ENCODE peak calls at places on chromosomes 4 and X, in four cellular contexts. One of them, this sample, is unnamed.

GRCh38 chr4:1547131-1547862 is 136.8 kb downstream of the FAM53A start:
- DNase-seq in tibial nerve: no peak
- DNase-seq in right lobe of liver: no peak
- DNase-seq in thyroid gland: no peak
- DNase-seq in this sample: no peak

GRCh38 chr4:19659131-19659530 is 592.6 kb upstream of the SLIT2 start:
- DNase-seq in right lobe of liver: no peak
- DNase-seq in thyroid gland: peak; percentile 26
- DNase-seq in tibial nerve: no peak
- DNase-seq in this sample: no peak

GRCh38 chrX:30865020-30865419 is 24.0 kb downstream of the TAB3 start:
- DNase-seq in thyroid gland: peak; percentile 33
- DNase-seq in right lobe of liver: no peak
- DNase-seq in tibial nerve: no peak
- DNase-seq in this sample: no peak

GRCh38 chr4:13067077-13067476 is 417.1 kb downstream of the RAB28 start:
- DNase-seq in thyroid gland: no peak
- DNase-seq in right lobe of liver: no peak
- DNase-seq in tibial nerve: no peak
- DNase-seq in this sample: no peak

GRCh38 chr4:79575709-79576479 is 167.9 kb upstream of the GK2 start:
- DNase-seq in right lobe of liver: no peak
- DNase-seq in thyroid gland: no peak
- DNase-seq in tibial nerve: no peak
- DNase-seq in this sample: no peak

GRCh38 chrX:137651647-137652046 is 85.7 kb downstream of the ZIC3 start:
- DNase-seq in thyroid gland: no peak
- DNase-seq in right lobe of liver: no peak
- DNase-seq in tibial nerve: no peak
- DNase-seq in this sample: no peak

GRCh38 chrX:119423631-119424030 is 24.5 kb downstream of the SLC25A43 start:
- DNase-seq in tibial nerve: no peak
- DNase-seq in right lobe of liver: no peak
- DNase-seq in thyroid gland: no peak
- DNase-seq in this sample: no peak

GRCh38 chrX:150683536-150684146 is 9.6 kb upstream of the MTMR1 start:
- DNase-seq in thyroid gland: no peak
- DNase-seq in tibial nerve: no peak
- DNase-seq in right lobe of liver: no peak
- DNase-seq in this sample: no peak

GRCh38 chr4:15239866-15240265 is 188.0 kb upstream of the C1QTNF7 start:
- DNase-seq in thyroid gland: no peak
- DNase-seq in tibial nerve: peak; percentile 35
- DNase-seq in right lobe of liver: no peak
- DNase-seq in this sample: peak; percentile 65

GRCh38 chrX:115679460-115679859 is 118.5 kb downstream of the PLS3 start:
- DNase-seq in right lobe of liver: no peak
- DNase-seq in thyroid gland: no peak
- DNase-seq in tibial nerve: no peak
- DNase-seq in this sample: no peak

GRCh38 chr4:102344520-102344954 is 745 bp downstream of the SLC39A8 start:
- DNase-seq in right lobe of liver: peak; percentile 87
- DNase-seq in tibial nerve: peak; percentile 8
- DNase-seq in thyroid gland: no peak
- DNase-seq in this sample: peak; percentile 63
- TF ChIP-seq POLR2A in right lobe of liver: peak; percentile 88
- TF ChIP-seq POLR2A in tibial nerve: no peak
- TF ChIP-seq POLR2A in thyroid gland: no peak
- TF ChIP-seq POLR2A in this sample: peak; percentile 45

GRCh38 chr4:6748286-6748685 is 32.3 kb downstream of the BLOC1S4 start:
- DNase-seq in tibial nerve: no peak
- DNase-seq in right lobe of liver: peak; percentile 13
- DNase-seq in thyroid gland: no peak
- DNase-seq in this sample: no peak

GRCh38 chr4:6749340-6750171 is 33.0 kb upstream of the KIAA0232 start:
- DNase-seq in thyroid gland: peak; percentile 80
- DNase-seq in right lobe of liver: peak; percentile 93
- DNase-seq in tibial nerve: peak; percentile 44
- DNase-seq in this sample: peak; percentile 49

GRCh38 chr4:6747690-6748068 is 31.7 kb downstream of the BLOC1S4 start:
- DNase-seq in right lobe of liver: peak; percentile 19
- DNase-seq in thyroid gland: peak; percentile 34
- DNase-seq in tibial nerve: no peak
- DNase-seq in this sample: no peak

GRCh38 chr4:6750302-6751221 is 32.0 kb upstream of the KIAA0232 start:
- DNase-seq in tibial nerve: no peak
- DNase-seq in thyroid gland: no peak
- DNase-seq in right lobe of liver: peak; percentile 21
- DNase-seq in this sample: no peak

GRCh38 chr4:6746721-6747689 is 31.0 kb downstream of the BLOC1S4 start:
- DNase-seq in tibial nerve: no peak
- DNase-seq in thyroid gland: peak; percentile 99
- DNase-seq in right lobe of liver: peak; percentile 73
- DNase-seq in this sample: no peak
- TF ChIP-seq POLR2A in tibial nerve: no peak
- TF ChIP-seq POLR2A in thyroid gland: no peak
- TF ChIP-seq POLR2A in right lobe of liver: no peak
- TF ChIP-seq POLR2A in this sample: no peak

DNA sequence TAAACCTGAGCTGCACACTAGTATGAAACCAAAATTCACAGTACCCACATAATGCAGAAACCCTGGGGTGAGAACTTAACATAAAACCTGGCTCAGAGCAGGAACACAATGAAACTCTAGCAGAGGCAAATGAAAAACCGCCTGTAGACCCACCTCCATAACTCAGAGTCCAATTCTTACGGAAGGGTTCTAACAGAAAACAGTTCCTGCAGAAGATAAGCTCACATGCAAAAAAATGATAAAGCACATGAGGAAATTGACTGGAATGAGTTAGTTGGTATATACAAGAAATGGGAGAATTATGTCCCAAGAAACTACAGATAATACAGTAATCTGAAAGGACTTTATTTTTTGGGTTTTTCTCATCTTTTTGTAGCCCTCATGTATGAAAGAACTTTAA is 14.7 kb downstream of the RTL9 start:
- DNase-seq in tibial nerve: no peak
- DNase-seq in thyroid gland: no peak
- DNase-seq in right lobe of liver: no peak
- DNase-seq in this sample: no peak
- TF ChIP-seq POLR2A in tibial nerve: no peak
- TF ChIP-seq POLR2A in thyroid gland: no peak
- TF ChIP-seq POLR2A in right lobe of liver: no peak
- TF ChIP-seq POLR2A in this sample: no peak

GRCh38 chr4:8142556-8142955 is 16.1 kb downstream of the ABLIM2 start:
- DNase-seq in right lobe of liver: no peak
- DNase-seq in thyroid gland: no peak
- DNase-seq in tibial nerve: no peak
- DNase-seq in this sample: no peak

GRCh38 chr4:8141935-8142334 is 16.7 kb downstream of the ABLIM2 start:
- DNase-seq in right lobe of liver: no peak
- DNase-seq in thyroid gland: no peak
- DNase-seq in tibial nerve: no peak
- DNase-seq in this sample: no peak

GRCh38 chr4:8146158-8146557 is 12.5 kb downstream of the ABLIM2 start:
- DNase-seq in thyroid gland: no peak
- DNase-seq in tibial nerve: no peak
- DNase-seq in right lobe of liver: no peak
- DNase-seq in this sample: no peak

GRCh38 chr4:8143392-8144140 is 15.0 kb downstream of the ABLIM2 start:
- DNase-seq in tibial nerve: no peak
- DNase-seq in thyroid gland: no peak
- DNase-seq in right lobe of liver: no peak
- DNase-seq in this sample: no peak

GRCh38 chr4:8144359-8144758 is 14.3 kb downstream of the ABLIM2 start:
- DNase-seq in thyroid gland: no peak
- DNase-seq in right lobe of liver: no peak
- DNase-seq in tibial nerve: no peak
- DNase-seq in this sample: peak; percentile 69
- TF ChIP-seq POLR2A in thyroid gland: no peak
- TF ChIP-seq POLR2A in right lobe of liver: no peak
- TF ChIP-seq POLR2A in tibial nerve: no peak
- TF ChIP-seq POLR2A in this sample: peak; percentile 29

GRCh38 chr4:57064811-57065711 is 45.1 kb downstream of the IGFBP7 start:
- DNase-seq in thyroid gland: peak; percentile 31
- DNase-seq in tibial nerve: peak; percentile 55
- DNase-seq in right lobe of liver: peak; percentile 39
- DNase-seq in this sample: peak; percentile 38

GRCh38 chr4:57064120-57064519 is 46.1 kb downstream of the IGFBP7 start:
- DNase-seq in tibial nerve: no peak
- DNase-seq in thyroid gland: no peak
- DNase-seq in right lobe of liver: no peak
- DNase-seq in this sample: no peak

GRCh38 chr4:57063518-57063917 is 46.7 kb downstream of the IGFBP7 start:
- DNase-seq in right lobe of liver: no peak
- DNase-seq in thyroid gland: no peak
- DNase-seq in tibial nerve: no peak
- DNase-seq in this sample: no peak

GRCh38 chr4:57059890-57060716 is 50.1 kb downstream of the IGFBP7 start:
- DNase-seq in right lobe of liver: no peak
- DNase-seq in tibial nerve: no peak
- DNase-seq in thyroid gland: no peak
- DNase-seq in this sample: no peak

DNA sequence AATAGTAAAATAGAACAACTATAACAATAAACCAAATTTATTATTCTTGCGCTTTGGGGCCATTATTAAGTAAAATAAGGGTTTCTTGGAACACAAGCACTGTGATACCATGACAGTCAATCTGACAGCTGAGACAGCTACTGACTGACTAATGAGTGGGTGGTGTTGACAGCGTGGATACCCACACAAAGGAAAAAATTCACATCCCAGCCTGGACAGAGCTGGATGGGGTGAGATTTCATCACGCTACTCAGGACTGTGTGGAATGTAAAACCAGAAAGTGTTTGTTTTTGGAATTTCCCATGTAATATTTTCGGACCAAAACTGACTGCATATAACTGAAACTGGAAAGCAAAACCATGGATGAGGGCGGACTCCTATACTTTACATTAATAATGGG is 48.8 kb downstream of the IGFBP7 start:
- DNase-seq in right lobe of liver: no peak
- DNase-seq in thyroid gland: no peak
- DNase-seq in tibial nerve: no peak
- DNase-seq in this sample: no peak
- TF ChIP-seq POLR2A in right lobe of liver: no peak
- TF ChIP-seq POLR2A in thyroid gland: no peak
- TF ChIP-seq POLR2A in tibial nerve: no peak
- TF ChIP-seq POLR2A in this sample: no peak